ENCODE peak calls at places on chromosomes 6 and 20, in nine cellular contexts. E is GM12891, P is lower leg skin, A is GM12892, U is adrenal gland, Q is A549, G is breast epithelium, M is sigmoid colon, T is spleen. L is an unnamed sample.

GRCh38 chr6:119313937-119314893 is 35.3 kb downstream of the MAN1A1 start:
- DNase-seq in E (no peak), P (no peak), A (no peak), U (no peak), Q (no peak), G (no peak), M (no peak), T (no peak), L (peak)

GRCh38 chr20:45400346-45401031 is 7.6 kb upstream of the DBNDD2 start:
- DNase-seq in E (no peak), P (no peak), A (no peak), U (no peak), Q (no peak), G (no peak), M (no peak), T (no peak), L (no peak)

GRCh38 chr20:59248031-59248684 is 52.3 kb upstream of the EDN3 start:
- DNase-seq in E (no peak), P (no peak), A (no peak), U (no peak), Q (no peak), G (no peak), M (no peak), T (no peak), L (no peak)

GRCh38 chr20:44370639-44371218 is 15.2 kb downstream of the HNF4A start:
- DNase-seq in E (no peak), P (no peak), A (no peak), U (no peak), Q (peak), G (no peak), M (no peak), T (no peak), L (no peak)

GRCh38 chr6:5359413-5359812 is 98.1 kb downstream of the FARS2 start:
- DNase-seq in E (no peak), P (no peak), A (no peak), U (peak), Q (no peak), G (no peak), M (no peak), T (no peak), L (no peak)

GRCh38 chr20:56875052-56875663 is 246.1 kb downstream of the TFAP2C start:
- DNase-seq in E (no peak), P (no peak), A (no peak), U (no peak), Q (peak), G (no peak), M (peak), T (no peak), L (no peak)

GRCh38 chr6:28907394-28907793 is 16.4 kb downstream of the TRIM27 start:
- DNase-seq in E (no peak), P (no peak), A (no peak), U (no peak), Q (no peak), G (no peak), M (no peak), T (no peak), L (no peak)

GRCh38 chr20:13419445-13419844 is 198.4 kb downstream of the ISM1 start:
- DNase-seq in E (no peak), P (no peak), A (no peak), U (no peak), Q (no peak), G (no peak), M (no peak), T (no peak), L (no peak)

GRCh38 chr6:170095273-170095976 is 195.5 kb downstream of the DLL1 start:
- DNase-seq in E (no peak), P (peak), A (no peak), U (peak), Q (no peak), G (peak), M (peak), T (peak), L (no peak)

GRCh38 chr6:107977283-107977682 is 19.3 kb upstream of the SEC63 start:
- DNase-seq in E (no peak), P (no peak), A (no peak), U (no peak), Q (peak), G (no peak), M (no peak), T (no peak), L (no peak)

GRCh38 chr6:19180348-19181073 is 656.7 kb upstream of the ID4 start:
- DNase-seq in E (no peak), P (peak), A (no peak), U (peak), Q (no peak), G (no peak), M (peak), T (no peak), L (no peak)

GRCh38 chr20:24762791-24763350 is 186.2 kb upstream of the CST7 start:
- DNase-seq in E (no peak), P (peak), A (no peak), U (no peak), Q (no peak), G (no peak), M (no peak), T (peak), L (no peak)

GRCh38 chr6:11785449-11785951 is 6.9 kb upstream of the ADTRP start:
- DNase-seq in E (no peak), P (no peak), A (peak), U (no peak), Q (no peak), G (no peak), M (no peak), T (no peak), L (peak)

GRCh38 chr6:158080849-158081656 is 87.0 kb downstream of the SERAC1 start:
- DNase-seq in E (no peak), P (peak), A (no peak), U (no peak), Q (no peak), G (no peak), M (no peak), T (no peak), L (no peak)

GRCh38 chr6:7542878-7543394 is 1.5 kb downstream of the DSP start:
- DNase-seq in E (no peak), P (peak), A (peak), U (peak), Q (peak), G (peak), M (peak), T (peak), L (no peak)

GRCh38 chr6:82182756-82183155 is 64.8 kb downstream of the IBTK start:
- DNase-seq in E (no peak), P (no peak), A (no peak), U (no peak), Q (no peak), G (no peak), M (no peak), T (no peak), L (no peak)

GRCh38 chr6:109318328-109318876 is 63.9 kb downstream of the CD164 start:
- DNase-seq in E (no peak), P (no peak), A (no peak), U (no peak), Q (no peak), G (no peak), M (no peak), T (no peak), L (no peak)

GRCh38 chr6:113356139-113356538 is 501.0 kb upstream of the MARCKS start:
- DNase-seq in E (no peak), P (no peak), A (no peak), U (no peak), Q (peak), G (no peak), M (no peak), T (no peak), L (no peak)

GRCh38 chr6:165985281-165985925 is 182.2 kb downstream of the TBXT start:
- DNase-seq in E (no peak), P (no peak), A (no peak), U (no peak), Q (no peak), G (no peak), M (no peak), T (no peak), L (no peak)

GRCh38 chr6:137095651-137096238 is 51.0 kb upstream of the IL20RA start:
- DNase-seq in E (no peak), P (no peak), A (no peak), U (no peak), Q (no peak), G (no peak), M (no peak), T (no peak), L (peak)

DNA sequence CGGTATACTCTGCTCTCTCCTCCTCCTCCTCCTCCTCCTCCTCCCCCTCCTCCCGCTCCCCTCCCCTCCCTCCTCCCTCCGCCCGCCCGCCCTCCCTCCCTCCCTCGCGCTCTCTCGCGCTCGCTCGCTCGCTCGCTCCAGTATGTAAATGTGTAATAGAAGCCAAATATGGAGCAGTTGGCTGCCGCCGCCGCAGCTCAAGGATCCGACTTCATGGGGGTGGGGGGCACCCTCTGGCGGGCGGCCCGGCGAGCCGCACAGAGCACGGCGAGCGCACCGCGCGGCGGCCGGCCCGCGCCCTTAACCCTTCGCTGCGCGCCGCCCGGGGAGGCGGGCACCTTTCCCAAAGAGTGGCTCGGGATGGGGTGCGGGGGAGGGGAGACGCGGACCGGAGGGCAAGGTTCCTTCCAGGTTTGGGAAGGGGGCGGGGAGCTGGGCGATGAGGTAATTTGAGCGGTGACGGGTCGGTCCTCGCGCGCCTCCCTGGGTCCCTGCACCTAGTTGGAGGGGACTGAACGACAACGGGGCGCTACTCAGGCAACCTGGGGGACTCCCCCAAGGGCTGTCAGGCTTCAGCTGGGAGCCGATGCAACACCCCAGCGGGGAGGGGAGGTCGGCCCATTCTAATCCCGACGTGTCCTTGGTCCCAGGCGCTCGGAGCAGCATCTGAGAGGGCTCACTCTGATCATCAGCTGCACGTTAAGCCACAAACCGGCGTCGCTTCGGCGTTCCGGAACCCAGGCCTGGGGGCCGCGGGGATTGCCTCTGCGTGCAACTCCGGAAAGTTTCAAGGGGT is 407 bp upstream of the ATXN1 start:
- DNase-seq in E (peak), P (peak), A (peak), U (peak), Q (peak), G (peak), M (peak), T (peak), L (no peak)
- TF ChIP-seq POLR2A in E (no peak), P (no peak), A (peak), U (peak), Q (no peak), G (peak), M (peak), T (no peak), L (peak)

DNA sequence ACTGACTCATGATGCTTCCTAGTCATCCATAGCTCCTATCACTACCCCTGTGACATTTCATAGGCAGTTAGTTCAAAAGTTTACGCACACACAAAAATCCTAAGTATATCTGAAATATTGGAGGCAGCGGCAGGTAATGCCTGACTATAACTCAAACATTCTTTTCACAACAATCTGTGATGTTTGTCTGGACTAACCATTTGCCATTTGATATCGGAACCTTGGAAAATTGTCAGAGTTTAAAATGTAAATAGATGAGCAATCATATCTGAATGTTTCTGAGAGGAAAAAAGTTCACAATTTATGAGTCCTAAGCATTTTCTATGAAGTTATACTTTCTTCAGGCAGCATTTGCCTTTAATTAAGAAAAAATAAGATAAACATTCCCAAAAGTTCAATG is 1078.1 kb downstream of the EPHA7 start:
- DNase-seq in E (no peak), P (no peak), A (no peak), U (no peak), Q (no peak), G (no peak), M (no peak), T (no peak), L (no peak)
- TF ChIP-seq POLR2A in E (no peak), P (no peak), A (no peak), U (no peak), Q (no peak), G (no peak), M (no peak), T (no peak), L (no peak)

DNA sequence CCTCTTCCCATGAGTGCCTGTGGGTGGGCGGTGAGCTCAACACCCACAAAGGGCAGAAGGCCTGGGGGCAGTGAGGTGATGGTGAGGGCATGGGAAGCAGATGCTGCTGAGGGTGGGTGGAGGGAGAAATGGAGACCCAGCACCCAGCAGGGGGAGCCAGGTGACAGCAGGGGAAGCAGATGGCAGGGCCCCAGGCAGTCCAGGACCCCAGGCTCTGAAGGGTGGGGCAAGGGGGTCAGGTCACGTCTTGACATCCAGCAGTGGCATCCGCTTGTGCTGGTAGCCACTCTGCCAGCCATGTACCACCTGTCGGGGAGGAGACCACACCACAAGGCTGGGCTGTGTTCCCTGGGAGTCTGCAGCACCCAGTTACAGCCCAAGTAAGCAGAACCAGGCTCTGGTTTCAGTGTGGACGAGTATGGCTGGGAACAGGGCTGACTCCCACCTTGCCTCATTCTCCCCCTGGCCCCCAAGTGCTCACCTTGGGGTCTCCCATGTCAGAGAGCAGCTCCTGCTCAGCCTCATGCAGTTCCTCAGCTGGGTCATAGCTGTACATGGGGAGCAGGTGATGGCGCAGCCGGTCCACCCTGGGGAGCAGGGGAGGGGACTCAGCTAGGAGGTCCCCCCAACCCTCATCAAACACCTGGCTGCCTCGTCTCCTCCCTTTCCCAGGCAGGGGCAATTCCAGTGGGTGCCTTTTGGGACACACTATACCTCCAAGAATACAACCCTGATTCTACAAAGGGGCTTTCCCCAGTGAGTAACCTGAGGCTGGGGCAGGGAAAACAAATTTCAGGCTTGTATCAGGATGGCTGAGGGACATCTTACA is 2.0 kb downstream of the SMIM29 start:
- DNase-seq in E (no peak), P (no peak), A (peak), U (no peak), Q (peak), G (no peak), M (peak), T (peak), L (no peak)
- TF ChIP-seq POLR2A in E (peak), P (no peak), A (peak), U (no peak), Q (no peak), G (no peak), M (no peak), T (no peak), L (peak)

GRCh38 chr6:34555328-34555727 is 801 bp downstream of the SPDEF start:
- DNase-seq in E (no peak), P (no peak), A (no peak), U (no peak), Q (no peak), G (no peak), M (no peak), T (no peak), L (no peak)

GRCh38 chr6:34554593-34555322 is 1.4 kb downstream of the SPDEF start:
- DNase-seq in E (no peak), P (no peak), A (no peak), U (no peak), Q (no peak), G (no peak), M (no peak), T (no peak), L (no peak)

GRCh38 chr6:34557228-34557627 is 1.1 kb upstream of the SPDEF start:
- DNase-seq in E (no peak), P (no peak), A (no peak), U (no peak), Q (no peak), G (no peak), M (no peak), T (no peak), L (no peak)

GRCh38 chr6:34556493-34556892 is 364 bp upstream of the SPDEF start:
- DNase-seq in E (no peak), P (no peak), A (no peak), U (no peak), Q (no peak), G (no peak), M (no peak), T (no peak), L (no peak)

DNA sequence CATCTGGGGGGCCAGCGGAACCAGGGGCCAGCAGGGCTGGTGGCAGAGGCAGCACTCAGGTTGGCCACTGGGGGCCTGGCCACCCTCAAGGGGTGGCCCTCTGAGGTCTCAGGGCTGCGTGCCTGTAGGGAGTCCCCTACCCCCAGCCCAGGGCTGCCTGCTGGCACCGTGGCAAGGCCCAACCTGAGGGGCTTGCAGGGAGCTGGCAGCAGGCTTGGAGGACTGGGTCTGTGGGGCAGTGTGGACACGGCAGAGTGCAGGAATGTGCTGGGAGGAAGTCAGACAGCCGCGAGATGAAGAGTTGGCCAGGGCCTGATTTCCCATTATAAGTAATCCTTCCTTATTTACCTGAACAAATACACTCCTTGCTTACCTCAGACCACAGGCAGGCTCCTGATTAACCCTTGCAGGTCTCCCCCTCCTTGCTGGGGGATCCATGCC is at the start of gene SPDEF:
- DNase-seq in E (no peak), P (no peak), A (no peak), U (no peak), Q (peak), G (peak), M (no peak), T (no peak), L (no peak)
- TF ChIP-seq POLR2A in E (no peak), P (no peak), A (no peak), U (no peak), Q (no peak), G (no peak), M (no peak), T (no peak), L (no peak)

GRCh38 chr20:38165966-38166706 is 1.1 kb upstream of the TGM2 start:
- DNase-seq in E (no peak), P (no peak), A (no peak), U (no peak), Q (no peak), G (no peak), M (peak), T (no peak), L (no peak)

GRCh38 chr20:38166707-38167233 is 1.7 kb upstream of the TGM2 start:
- DNase-seq in E (no peak), P (no peak), A (no peak), U (no peak), Q (no peak), G (no peak), M (peak), T (no peak), L (no peak)

GRCh38 chr20:38164624-38165088 is 414 bp downstream of the TGM2 start:
- DNase-seq in E (no peak), P (no peak), A (no peak), U (no peak), Q (no peak), G (no peak), M (peak), T (no peak), L (no peak)

GRCh38 chr20:38164069-38164468 is 1.0 kb downstream of the TGM2 start:
- DNase-seq in E (no peak), P (no peak), A (no peak), U (no peak), Q (no peak), G (no peak), M (peak), T (no peak), L (no peak)

GRCh38 chr20:38165089-38165965 is at the start of gene TGM2:
- DNase-seq in E (peak), P (peak), A (peak), U (peak), Q (peak), G (no peak), M (peak), T (peak), L (peak)
- TF ChIP-seq POLR2A in E (no peak), P (no peak), A (no peak), U (peak), Q (peak), G (no peak), M (no peak), T (no peak), L (no peak)